ENCODE peak calls at places on chromosomes 12 and 14, in six cellular contexts. One of them, this sample, is unnamed.

GRCh38 chr12:123024819-123025391 is 44.4 kb downstream of the ARL6IP4 start:
- DNase-seq in upper lobe of right lung: peak; percentile 15
- DNase-seq in cardiac muscle cell: no peak
- DNase-seq in esophagus squamous epithelium: no peak
- DNase-seq in sigmoid colon: no peak
- DNase-seq in cardiac fibroblast: no peak
- DNase-seq in this sample: no peak

GRCh38 chr12:66035289-66035961 is 95.1 kb downstream of the LLPH start:
- DNase-seq in sigmoid colon: no peak
- DNase-seq in cardiac fibroblast: peak; percentile 66
- DNase-seq in upper lobe of right lung: no peak
- DNase-seq in esophagus squamous epithelium: no peak
- DNase-seq in cardiac muscle cell: peak; percentile 69
- DNase-seq in this sample: peak; percentile 36

GRCh38 chr12:109615556-109616229 is 42.1 kb downstream of the MVK start:
- DNase-seq in cardiac fibroblast: no peak
- DNase-seq in sigmoid colon: no peak
- DNase-seq in upper lobe of right lung: no peak
- DNase-seq in esophagus squamous epithelium: no peak
- DNase-seq in cardiac muscle cell: no peak
- DNase-seq in this sample: no peak

GRCh38 chr12:116319851-116320621 is 42.5 kb upstream of the MED13L start:
- DNase-seq in esophagus squamous epithelium: no peak
- DNase-seq in cardiac fibroblast: peak; percentile 95
- DNase-seq in upper lobe of right lung: no peak
- DNase-seq in sigmoid colon: peak; percentile 96
- DNase-seq in cardiac muscle cell: peak; percentile 94
- DNase-seq in this sample: peak; percentile 92

GRCh38 chr12:121404734-121405133 is 4.8 kb downstream of the RNF34 start:
- DNase-seq in sigmoid colon: no peak
- DNase-seq in upper lobe of right lung: no peak
- DNase-seq in cardiac muscle cell: peak; percentile 26
- DNase-seq in cardiac fibroblast: peak; percentile 27
- DNase-seq in esophagus squamous epithelium: no peak
- DNase-seq in this sample: no peak

GRCh38 chr12:130978785-130979184 is 25.1 kb downstream of the ADGRD1 start:
- DNase-seq in cardiac muscle cell: no peak
- DNase-seq in upper lobe of right lung: peak; percentile 65
- DNase-seq in sigmoid colon: peak; percentile 72
- DNase-seq in cardiac fibroblast: no peak
- DNase-seq in esophagus squamous epithelium: no peak
- DNase-seq in this sample: no peak

GRCh38 chr14:28677381-28677780 is 89.2 kb upstream of the FOXG1 start:
- DNase-seq in sigmoid colon: no peak
- DNase-seq in upper lobe of right lung: no peak
- DNase-seq in cardiac muscle cell: no peak
- DNase-seq in cardiac fibroblast: no peak
- DNase-seq in esophagus squamous epithelium: no peak
- DNase-seq in this sample: no peak

GRCh38 chr12:80068173-80068572 is 31.2 kb upstream of the OTOGL start:
- DNase-seq in cardiac fibroblast: no peak
- DNase-seq in upper lobe of right lung: no peak
- DNase-seq in cardiac muscle cell: no peak
- DNase-seq in sigmoid colon: no peak
- DNase-seq in esophagus squamous epithelium: no peak
- DNase-seq in this sample: no peak

GRCh38 chr12:66550626-66551025 is 128.2 kb downstream of the GRIP1 start:
- DNase-seq in esophagus squamous epithelium: no peak
- DNase-seq in cardiac muscle cell: no peak
- DNase-seq in sigmoid colon: no peak
- DNase-seq in cardiac fibroblast: no peak
- DNase-seq in upper lobe of right lung: no peak
- DNase-seq in this sample: no peak

GRCh38 chr12:49705479-49706267 is 1.5 kb downstream of the FMNL3 start:
- DNase-seq in cardiac fibroblast: peak; percentile 56
- DNase-seq in sigmoid colon: peak; percentile 69
- DNase-seq in esophagus squamous epithelium: no peak
- DNase-seq in upper lobe of right lung: peak; percentile 68
- DNase-seq in cardiac muscle cell: peak; percentile 64
- DNase-seq in this sample: peak; percentile 53

GRCh38 chr14:103628221-103628683 is 759 bp upstream of the KLC1 start:
- DNase-seq in cardiac muscle cell: peak; percentile 76
- DNase-seq in upper lobe of right lung: peak; percentile 90
- DNase-seq in cardiac fibroblast: peak; percentile 75
- DNase-seq in sigmoid colon: peak; percentile 90
- DNase-seq in esophagus squamous epithelium: no peak
- DNase-seq in this sample: peak; percentile 32

GRCh38 chr12:21478756-21479455 is 22.5 kb downstream of the RECQL start:
- DNase-seq in sigmoid colon: no peak
- DNase-seq in esophagus squamous epithelium: no peak
- DNase-seq in upper lobe of right lung: no peak
- DNase-seq in cardiac muscle cell: no peak
- DNase-seq in cardiac fibroblast: no peak
- DNase-seq in this sample: no peak

GRCh38 chr14:100192250-100192671 is 32.8 kb upstream of the DEGS2 start:
- DNase-seq in upper lobe of right lung: peak; percentile 69
- DNase-seq in sigmoid colon: peak; percentile 70
- DNase-seq in esophagus squamous epithelium: no peak
- DNase-seq in cardiac fibroblast: no peak
- DNase-seq in cardiac muscle cell: peak; percentile 17
- DNase-seq in this sample: no peak

GRCh38 chr12:89280833-89281533 is 71.3 kb downstream of the DUSP6 start:
- DNase-seq in cardiac muscle cell: peak; percentile 30
- DNase-seq in esophagus squamous epithelium: no peak
- DNase-seq in upper lobe of right lung: no peak
- DNase-seq in sigmoid colon: no peak
- DNase-seq in cardiac fibroblast: peak; percentile 30
- DNase-seq in this sample: no peak

GRCh38 chr12:46372131-46372851 is at the start of gene SLC38A2:
- DNase-seq in esophagus squamous epithelium: peak; percentile 88
- DNase-seq in upper lobe of right lung: peak; percentile 99
- DNase-seq in sigmoid colon: peak; percentile 99
- DNase-seq in cardiac fibroblast: peak; percentile 97
- DNase-seq in cardiac muscle cell: peak; percentile 96
- DNase-seq in this sample: peak; percentile 78

GRCh38 chr14:22598099-22598895 is at the start of gene ABHD4:
- DNase-seq in esophagus squamous epithelium: no peak
- DNase-seq in cardiac fibroblast: peak; percentile 74
- DNase-seq in upper lobe of right lung: peak; percentile 93
- DNase-seq in sigmoid colon: peak; percentile 91
- DNase-seq in cardiac muscle cell: peak; percentile 75
- DNase-seq in this sample: no peak

GRCh38 chr12:43760396-43760795 is 1.6 kb downstream of the IRAK4 start:
- DNase-seq in cardiac muscle cell: no peak
- DNase-seq in sigmoid colon: no peak
- DNase-seq in cardiac fibroblast: no peak
- DNase-seq in upper lobe of right lung: no peak
- DNase-seq in esophagus squamous epithelium: no peak
- DNase-seq in this sample: no peak

GRCh38 chr12:64806173-64806572 is 18.3 kb upstream of the TBC1D30 start:
- DNase-seq in esophagus squamous epithelium: no peak
- DNase-seq in upper lobe of right lung: no peak
- DNase-seq in cardiac fibroblast: no peak
- DNase-seq in cardiac muscle cell: no peak
- DNase-seq in sigmoid colon: no peak
- DNase-seq in this sample: no peak
- TF ChIP-seq CTCF in esophagus squamous epithelium: no peak
- TF ChIP-seq CTCF in upper lobe of right lung: no peak
- TF ChIP-seq CTCF in cardiac fibroblast: no peak
- TF ChIP-seq CTCF in cardiac muscle cell: no peak
- TF ChIP-seq CTCF in sigmoid colon: no peak
- TF ChIP-seq CTCF in this sample: no peak

GRCh38 chr14:56797003-56797568 is 13.2 kb downstream of the OTX2 start:
- DNase-seq in upper lobe of right lung: no peak
- DNase-seq in cardiac fibroblast: no peak
- DNase-seq in cardiac muscle cell: no peak
- DNase-seq in sigmoid colon: no peak
- DNase-seq in esophagus squamous epithelium: no peak
- DNase-seq in this sample: no peak

GRCh38 chr14:56795284-56795622 is 15.0 kb downstream of the OTX2 start:
- DNase-seq in sigmoid colon: no peak
- DNase-seq in cardiac muscle cell: no peak
- DNase-seq in upper lobe of right lung: no peak
- DNase-seq in esophagus squamous epithelium: no peak
- DNase-seq in cardiac fibroblast: no peak
- DNase-seq in this sample: no peak

GRCh38 chr14:56794557-56795283 is 15.6 kb downstream of the OTX2 start:
- DNase-seq in esophagus squamous epithelium: no peak
- DNase-seq in cardiac fibroblast: no peak
- DNase-seq in sigmoid colon: no peak
- DNase-seq in cardiac muscle cell: no peak
- DNase-seq in upper lobe of right lung: no peak
- DNase-seq in this sample: no peak

GRCh38 chr14:56797569-56798446 is 12.5 kb downstream of the OTX2 start:
- DNase-seq in sigmoid colon: no peak
- DNase-seq in cardiac muscle cell: no peak
- DNase-seq in cardiac fibroblast: no peak
- DNase-seq in upper lobe of right lung: no peak
- DNase-seq in esophagus squamous epithelium: no peak
- DNase-seq in this sample: no peak

DNA sequence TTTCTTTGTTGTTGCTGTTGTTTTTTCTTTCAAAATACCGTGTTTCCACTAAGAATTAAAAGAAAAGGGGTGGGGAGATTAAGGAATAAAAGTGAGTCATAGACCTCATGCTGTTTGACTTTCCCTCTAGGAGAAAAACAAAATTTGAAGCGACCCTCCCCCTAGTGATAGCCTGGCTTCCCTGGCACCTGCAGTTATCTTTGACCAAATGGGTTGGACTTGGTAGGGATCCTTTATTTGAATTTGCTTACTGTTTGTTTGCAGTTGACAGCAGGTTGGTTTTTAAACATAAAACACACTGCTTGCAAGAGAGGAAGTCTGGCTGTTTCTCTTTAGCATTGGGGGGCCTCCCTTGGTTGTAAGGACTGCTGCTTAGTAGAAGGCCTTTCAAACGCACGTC is 14.0 kb downstream of the OTX2 start:
- DNase-seq in cardiac muscle cell: no peak
- DNase-seq in cardiac fibroblast: no peak
- DNase-seq in esophagus squamous epithelium: no peak
- DNase-seq in upper lobe of right lung: no peak
- DNase-seq in sigmoid colon: no peak
- DNase-seq in this sample: no peak
- H3K4me3 ChIP-seq in cardiac muscle cell: no peak overlapping the region
- H3K4me3 ChIP-seq in cardiac fibroblast: no peak overlapping the region
- H3K4me3 ChIP-seq in esophagus squamous epithelium: no peak overlapping the region
- H3K4me3 ChIP-seq in upper lobe of right lung: no peak overlapping the region
- H3K4me3 ChIP-seq in sigmoid colon: no peak overlapping the region
- H3K4me3 ChIP-seq in this sample: no peak overlapping the region

GRCh38 chr12:96487214-96487613 is 2.2 kb upstream of the CFAP54 start:
- DNase-seq in cardiac fibroblast: peak; percentile 73
- DNase-seq in upper lobe of right lung: no peak
- DNase-seq in cardiac muscle cell: peak; percentile 70
- DNase-seq in esophagus squamous epithelium: no peak
- DNase-seq in sigmoid colon: no peak
- DNase-seq in this sample: no peak

GRCh38 chr12:96493101-96493500 is 3.7 kb downstream of the CFAP54 start:
- DNase-seq in upper lobe of right lung: no peak
- DNase-seq in cardiac muscle cell: peak; percentile 43
- DNase-seq in esophagus squamous epithelium: no peak
- DNase-seq in sigmoid colon: no peak
- DNase-seq in cardiac fibroblast: no peak
- DNase-seq in this sample: no peak

GRCh38 chr12:96487634-96488033 is 1.7 kb upstream of the CFAP54 start:
- DNase-seq in esophagus squamous epithelium: no peak
- DNase-seq in cardiac fibroblast: no peak
- DNase-seq in upper lobe of right lung: no peak
- DNase-seq in sigmoid colon: no peak
- DNase-seq in cardiac muscle cell: no peak
- DNase-seq in this sample: no peak

GRCh38 chr12:96486751-96487150 is 2.6 kb upstream of the CFAP54 start:
- DNase-seq in upper lobe of right lung: no peak
- DNase-seq in cardiac muscle cell: no peak
- DNase-seq in cardiac fibroblast: no peak
- DNase-seq in esophagus squamous epithelium: no peak
- DNase-seq in sigmoid colon: no peak
- DNase-seq in this sample: no peak

GRCh38 chr12:96489392-96490056 is at the start of gene CFAP54:
- DNase-seq in upper lobe of right lung: peak; percentile 96
- DNase-seq in cardiac muscle cell: peak; percentile 95
- DNase-seq in esophagus squamous epithelium: peak; percentile 73
- DNase-seq in sigmoid colon: peak; percentile 97
- DNase-seq in cardiac fibroblast: peak; percentile 96
- DNase-seq in this sample: peak; percentile 82
- TF ChIP-seq CTCF in upper lobe of right lung: peak; percentile 85
- TF ChIP-seq CTCF in cardiac muscle cell: peak; percentile 92
- TF ChIP-seq CTCF in esophagus squamous epithelium: peak; percentile 82
- TF ChIP-seq CTCF in sigmoid colon: peak; percentile 75
- TF ChIP-seq CTCF in cardiac fibroblast: peak; percentile 82
- TF ChIP-seq CTCF in this sample: peak; percentile 89

DNA sequence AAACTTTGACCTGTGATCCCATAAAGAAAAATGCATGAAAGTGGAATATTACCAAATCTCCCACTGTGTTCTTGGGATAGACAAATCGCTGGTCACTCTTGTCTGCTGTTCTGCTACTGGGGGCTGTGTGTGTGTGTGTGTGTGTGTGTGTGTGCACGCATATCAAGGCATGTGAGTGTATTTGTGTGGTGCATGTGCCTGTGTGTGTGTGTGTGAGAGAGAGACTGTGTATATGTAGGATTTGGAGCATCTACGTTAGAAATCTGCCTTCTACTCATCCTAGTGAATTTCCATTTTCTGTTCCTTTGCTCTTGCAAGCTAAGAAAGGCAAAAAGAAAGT is 78.9 kb upstream of the ARHGAP5 start:
- DNase-seq in upper lobe of right lung: no peak
- DNase-seq in cardiac fibroblast: no peak
- DNase-seq in cardiac muscle cell: peak; percentile 16
- DNase-seq in esophagus squamous epithelium: no peak
- DNase-seq in sigmoid colon: no peak
- DNase-seq in this sample: no peak
- H3K4me3 ChIP-seq in upper lobe of right lung: no peak overlapping the region
- H3K4me3 ChIP-seq in cardiac fibroblast: no peak overlapping the region
- H3K4me3 ChIP-seq in cardiac muscle cell: no peak overlapping the region
- H3K4me3 ChIP-seq in esophagus squamous epithelium: no peak overlapping the region
- H3K4me3 ChIP-seq in sigmoid colon: no peak overlapping the region
- H3K4me3 ChIP-seq in this sample: no peak overlapping the region

DNA sequence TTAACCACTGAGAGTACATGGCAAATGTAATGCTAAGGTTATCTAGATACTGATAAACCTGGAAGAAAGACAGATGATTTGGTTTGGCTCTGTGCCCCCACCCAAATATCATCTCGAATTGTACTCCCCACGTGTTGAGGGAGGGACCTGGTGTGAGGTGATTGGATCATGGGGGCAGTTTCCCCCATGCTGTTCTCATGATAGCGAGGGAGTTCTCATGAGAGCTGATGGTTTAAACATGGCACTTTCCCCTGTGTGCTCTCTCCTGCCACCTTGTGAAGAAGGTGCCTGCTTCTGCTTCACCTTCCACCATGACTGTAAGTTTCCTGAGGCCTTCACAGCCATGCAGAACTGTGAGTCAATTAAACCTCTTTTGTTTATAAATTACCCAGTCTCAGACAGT is 14.2 kb downstream of the NOXRED1 start:
- DNase-seq in sigmoid colon: no peak
- DNase-seq in cardiac fibroblast: peak; percentile 43
- DNase-seq in upper lobe of right lung: no peak
- DNase-seq in cardiac muscle cell: peak; percentile 65
- DNase-seq in esophagus squamous epithelium: no peak
- DNase-seq in this sample: no peak
- TF ChIP-seq CTCF in sigmoid colon: no peak
- TF ChIP-seq CTCF in cardiac fibroblast: peak; percentile 20
- TF ChIP-seq CTCF in upper lobe of right lung: no peak
- TF ChIP-seq CTCF in cardiac muscle cell: no peak
- TF ChIP-seq CTCF in esophagus squamous epithelium: no peak
- TF ChIP-seq CTCF in this sample: peak; percentile 25

This sample was measured in astrocyte of the cerebellum.